ENCODE peak calls at places on chromosomes 5 and 9, in six cellular contexts. A is mammary epithelial cell; U is CD4-positive, alpha-beta memory T cell; B is GM06990; M is GM23248; E is cardiac muscle cell. I is an unnamed sample.

GRCh38 chr9:121771418-121771817 is 120.0 kb downstream of the DAB2IP start:
- DNase-seq in M (peak), U (no peak), A (no peak), B (no peak), E (no peak), I (no peak)

GRCh38 chr9:87336914-87337333 is 160.7 kb upstream of the DAPK1 start:
- DNase-seq in U (peak), B (peak), M (peak), A (peak), E (peak), I (no peak)

GRCh38 chr5:111635946-111636315 is 121.1 kb downstream of the NREP start:
- DNase-seq in M (peak), A (no peak), E (peak), B (no peak), U (no peak), I (no peak)

GRCh38 chr9:109799792-109800191 is 19.8 kb downstream of the PALM2AKAP2 start:
- DNase-seq in B (no peak), U (no peak), M (peak), A (peak), E (peak), I (no peak)

GRCh38 chr5:1402611-1403255 is 42.5 kb downstream of the SLC6A3 start:
- DNase-seq in A (no peak), E (no peak), B (no peak), U (no peak), M (no peak), I (no peak)

GRCh38 chr9:132214027-132214622 is 52.3 kb downstream of the NTNG2 start:
- DNase-seq in B (no peak), M (peak), A (peak), U (no peak), E (peak), I (peak)

GRCh38 chr9:98521141-98521540 is 187.6 kb downstream of the GABBR2 start:
- DNase-seq in A (peak), B (no peak), E (peak), U (no peak), M (peak), I (no peak)

GRCh38 chr5:5304361-5305035 is 118.0 kb upstream of the ICE1 start:
- DNase-seq in A (peak), U (no peak), M (peak), B (no peak), E (no peak), I (no peak)

GRCh38 chr5:57783693-57784092 is 301.1 kb upstream of the ACTBL2 start:
- DNase-seq in A (no peak), M (peak), U (no peak), B (no peak), E (peak), I (no peak)

GRCh38 chr9:101628173-101628572 is 33.4 kb upstream of the PPP3R2 start:
- DNase-seq in M (peak), E (peak), B (no peak), U (no peak), A (peak), I (no peak)

GRCh38 chr9:101629624-101630023 is 34.9 kb upstream of the PPP3R2 start:
- DNase-seq in B (no peak), A (no peak), E (no peak), M (no peak), U (no peak), I (no peak)

GRCh38 chr9:101635473-101635872 is 40.7 kb upstream of the PPP3R2 start:
- DNase-seq in A (no peak), U (no peak), B (no peak), E (no peak), M (no peak), I (no peak)

GRCh38 chr9:101635020-101635419 is 40.3 kb upstream of the PPP3R2 start:
- DNase-seq in E (no peak), U (no peak), B (no peak), M (no peak), A (no peak), I (no peak)

GRCh38 chr9:101631892-101632291 is 37.1 kb upstream of the PPP3R2 start:
- DNase-seq in B (no peak), A (no peak), U (no peak), E (no peak), M (no peak), I (no peak)
- H3K4me3 ChIP-seq in B (no peak), A (no peak), U (no peak), E (no peak), M (no peak), I (no peak)

GRCh38 chr9:79408617-79409016 is 163.1 kb upstream of the TLE4 start:
- DNase-seq in U (no peak), E (no peak), M (peak), A (no peak), B (peak), I (no peak)
- H3K4me3 ChIP-seq in U (no peak), E (no peak), M (no peak), A (no peak), B (no peak), I (no peak)

GRCh38 chr5:90020575-90021535 is 388.7 kb downstream of the CETN3 start:
- DNase-seq in M (peak), U (no peak), E (peak), A (peak), B (peak), I (no peak)
- H3K4me3 ChIP-seq in M (peak), U (no peak), E (no peak), A (no peak), B (peak), I (no peak)

DNA sequence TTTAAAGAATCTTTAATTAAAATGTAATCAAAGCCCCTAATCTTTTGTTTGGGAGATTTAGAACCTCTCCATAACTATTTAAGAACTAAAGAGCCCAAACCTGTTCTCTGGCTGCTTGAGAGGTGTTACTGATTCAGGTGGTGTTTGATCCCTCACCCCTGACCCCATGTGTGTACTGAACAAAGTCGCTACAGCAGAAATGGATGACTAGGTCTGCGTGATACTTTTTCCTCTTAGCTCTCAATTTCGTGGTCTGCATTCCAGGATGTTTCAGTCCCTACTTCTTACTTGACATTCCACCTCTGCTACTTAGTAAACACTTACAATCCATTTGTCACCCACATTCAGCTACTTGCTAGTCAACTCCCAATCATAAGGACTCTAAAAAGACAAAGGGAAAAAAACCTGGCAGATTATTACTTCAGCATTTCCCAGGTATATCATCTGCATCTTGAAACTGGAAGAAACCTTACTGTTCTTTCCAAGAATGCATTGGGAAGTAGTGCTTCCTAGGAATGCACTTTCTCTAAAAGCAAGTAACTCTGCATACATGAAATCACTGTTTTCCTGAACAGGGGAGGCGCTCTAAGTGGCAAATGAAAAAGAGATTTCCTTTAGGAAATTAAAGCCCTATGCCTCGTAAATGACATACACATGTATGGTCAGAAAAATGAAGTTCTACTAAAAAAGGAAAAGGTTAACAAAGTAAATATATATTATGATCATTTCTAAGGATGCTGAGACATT is 1091.6 kb downstream of the PTPRD start:
- DNase-seq in E (no peak), A (no peak), M (no peak), B (no peak), U (no peak), I (no peak)
- H3K4me3 ChIP-seq in E (no peak), A (no peak), M (no peak), B (no peak), U (no peak), I (no peak)

GRCh38 chr5:120510098-120510634 is 46.1 kb downstream of the PRR16 start:
- DNase-seq in B (no peak), E (no peak), A (no peak), U (no peak), M (no peak), I (no peak)

GRCh38 chr5:120509056-120509455 is 45.0 kb downstream of the PRR16 start:
- DNase-seq in E (no peak), A (no peak), B (no peak), U (no peak), M (peak), I (no peak)

GRCh38 chr5:120507197-120507596 is 43.1 kb downstream of the PRR16 start:
- DNase-seq in U (no peak), E (no peak), A (no peak), B (no peak), M (peak), I (no peak)

GRCh38 chr5:120510994-120511686 is 47.0 kb downstream of the PRR16 start:
- DNase-seq in M (no peak), B (no peak), E (no peak), U (no peak), A (no peak), I (no peak)

DNA sequence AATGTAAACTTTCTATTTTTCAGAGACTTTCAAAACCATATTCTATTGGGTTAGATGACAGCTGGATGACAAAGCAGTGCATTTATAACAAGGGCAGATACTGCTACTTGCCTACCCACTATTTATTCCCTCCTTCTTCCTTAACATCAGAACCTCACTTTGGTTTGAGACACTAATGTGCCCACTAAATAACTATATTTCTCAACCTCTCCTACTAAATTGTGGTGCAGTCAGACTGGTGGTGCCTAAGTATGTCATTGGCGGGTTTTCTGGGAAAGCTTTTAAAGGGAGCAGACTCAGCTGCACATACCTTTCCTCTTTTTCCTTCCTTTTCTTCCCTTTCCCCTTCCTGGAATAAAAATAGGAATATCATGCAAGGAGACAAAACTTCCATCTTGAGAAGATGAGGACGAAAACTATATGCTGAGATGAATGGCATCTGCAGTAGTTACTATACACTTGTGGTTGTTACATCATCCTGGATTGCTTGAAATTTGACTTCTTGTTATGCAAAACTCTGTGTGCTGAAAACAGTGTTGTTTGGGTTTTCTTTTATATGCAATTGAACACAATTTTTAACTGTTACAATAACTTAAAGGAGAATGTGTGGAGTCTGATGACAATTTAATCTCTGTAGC is 43.8 kb downstream of the PRR16 start:
- DNase-seq in A (no peak), U (no peak), E (peak), B (no peak), M (peak), I (no peak)
- H3K4me3 ChIP-seq in A (no peak), U (no peak), E (no peak), B (no peak), M (peak), I (no peak)

I was measured in dorsolateral prefrontal cortex.